ENCODE peak calls at places on chromosomes 13 and 19, in four cellular contexts. Z is substantia nigra, U is NCI-H2029 treated with DMSO at 0.1 percent for 48 hours, D is left cardiac atrium. X is an unnamed sample.

GRCh38 chr13:37226966-37227365 is 121.5 kb upstream of the CSNK1A1L start:
- DNase-seq in Z (no peak), U (no peak), D (no peak), X (no peak)

GRCh38 chr13:42453091-42453645 is 120.8 kb upstream of the TNFSF11 start:
- DNase-seq in Z (no peak), U (no peak), D (no peak), X (no peak)

GRCh38 chr13:113853518-113854237 is 10.2 kb downstream of the GAS6 start:
- DNase-seq in Z (no peak), U (no peak), D (no peak), X (peak; percentile 76)

GRCh38 chr19:48445256-48445605 is 552 bp upstream of the GRWD1 start:
- DNase-seq in Z (no peak), U (peak; percentile 90), D (no peak), X (no peak)

GRCh38 chr13:51689597-51689996 is 105.3 kb downstream of the WDFY2 start:
- DNase-seq in Z (peak; percentile 32), U (no peak), D (no peak), X (no peak)

GRCh38 chr13:74114202-74114601 is 20.0 kb downstream of the KLF12 start:
- DNase-seq in Z (no peak), U (no peak), D (no peak), X (no peak)

GRCh38 chr13:113410472-113411201 is 42.7 kb downstream of the ADPRHL1 start:
- DNase-seq in Z (no peak), U (no peak), D (no peak), X (no peak)

GRCh38 chr13:50320297-50320862 is 305.1 kb downstream of the KCNRG start:
- DNase-seq in Z (no peak), U (peak; percentile 51), D (no peak), X (no peak)

GRCh38 chr13:29925457-29925856 is 75.0 kb upstream of the UBL3 start:
- DNase-seq in Z (no peak), U (peak; percentile 62), D (peak; percentile 81), X (peak; percentile 30)

GRCh38 chr13:90230311-90230710 is 1117.2 kb upstream of the MIR17HG start:
- DNase-seq in Z (no peak), U (no peak), D (no peak), X (no peak)